ENCODE peak calls at places on chromosomes 6 and 20, in seven cellular contexts. P is transverse colon, Z is pancreas, B is uterus, Y is fibroblast of lung, D is mammary epithelial cell, K is cardiac muscle cell. J is an unnamed sample.

GRCh38 chr20:24389686-24390085 is 79.7 kb upstream of the SYNDIG1 start:
- DNase-seq in P (no peak), Z (no peak), D (no peak), Y (no peak), B (no peak), K (no peak), J (no peak)

GRCh38 chr6:108742041-108742440 is 106.2 kb upstream of the ARMC2 start:
- DNase-seq in Z (no peak), P (no peak), D (no peak), B (no peak), K (no peak), Y (no peak), J (no peak)

GRCh38 chr6:164478426-164478825 is 831.0 kb downstream of the C6orf118 start:
- DNase-seq in D (no peak), Y (no peak), B (no peak), P (no peak), K (no peak), Z (no peak), J (no peak)

GRCh38 chr20:32980131-32980941 is 23.9 kb downstream of the SUN5 start:
- DNase-seq in Z (no peak), B (no peak), P (no peak), Y (peak; percentile 4), K (no peak), D (no peak), J (no peak)

GRCh38 chr6:14792118-14792955 is 453.5 kb upstream of the JARID2 start:
- DNase-seq in P (no peak), Y (no peak), K (no peak), D (no peak), B (no peak), Z (no peak), J (no peak)

GRCh38 chr6:135329851-135330803 is 149.0 kb downstream of the MYB start:
- DNase-seq in D (no peak), Y (peak; percentile 41), K (no peak), P (no peak), Z (no peak), B (no peak), J (no peak)

GRCh38 chr6:135251964-135252429 is 70.9 kb downstream of the MYB start:
- DNase-seq in B (no peak), Z (no peak), P (peak; percentile 18), D (no peak), Y (peak; percentile 63), K (no peak), J (no peak)

GRCh38 chr6:15246217-15247211 is 645 bp downstream of the JARID2 start:
- DNase-seq in K (no peak), B (no peak), Z (no peak), D (peak; percentile 8), Y (no peak), P (no peak), J (no peak)

GRCh38 chr6:24325978-24326377 is 31.9 kb downstream of the DCDC2 start:
- DNase-seq in K (no peak), Y (no peak), P (no peak), Z (no peak), D (no peak), B (no peak), J (no peak)

GRCh38 chr6:3330199-3330598 is 71.5 kb downstream of the PSMG4 start:
- DNase-seq in Y (no peak), Z (no peak), P (no peak), B (no peak), K (no peak), D (no peak), J (no peak)

GRCh38 chr6:139973602-139974373 is 599.3 kb upstream of the CITED2 start:
- DNase-seq in Y (peak; percentile 96), D (no peak), B (no peak), P (no peak), Z (no peak), K (peak; percentile 42), J (no peak)

GRCh38 chr6:167448378-167448777 is 123.5 kb downstream of the TTLL2 start:
- DNase-seq in Z (no peak), K (no peak), P (no peak), Y (no peak), B (no peak), D (no peak), J (no peak)

GRCh38 chr20:3000852-3001523 is 42.4 kb upstream of the GNRH2 start:
- DNase-seq in P (no peak), Y (peak; percentile 53), K (peak; percentile 37), B (no peak), Z (no peak), D (peak; percentile 20), J (no peak)

GRCh38 chr6:11042750-11043551 is 1.2 kb downstream of the ELOVL2 start:
- DNase-seq in D (no peak), B (no peak), Z (no peak), Y (peak; percentile 33), P (no peak), K (no peak), J (no peak)

GRCh38 chr6:157510329-157511188 is 129.6 kb downstream of the ZDHHC14 start:
- DNase-seq in P (no peak), Y (no peak), Z (no peak), B (no peak), D (no peak), K (no peak), J (no peak)

GRCh38 chr20:60253471-60253870 is 295.2 kb downstream of the CDH26 start:
- DNase-seq in Z (no peak), D (no peak), Y (no peak), K (no peak), B (no peak), P (no peak), J (no peak)

GRCh38 chr6:114068119-114068518 is 97.2 kb upstream of the HDAC2 start:
- DNase-seq in Z (no peak), K (no peak), D (no peak), Y (no peak), P (no peak), B (no peak), J (no peak)

GRCh38 chr20:44166477-44166876 is 20.5 kb downstream of the JPH2 start:
- DNase-seq in Z (no peak), D (no peak), Y (peak; percentile 76), K (peak; percentile 85), P (no peak), B (no peak), J (peak; percentile 83)

GRCh38 chr6:686528-686927 is 6.4 kb downstream of the EXOC2 start:
- DNase-seq in K (peak; percentile 8), P (no peak), D (no peak), Z (no peak), B (no peak), Y (no peak), J (no peak)

GRCh38 chr6:109059591-109060021 is 35.0 kb downstream of the SESN1 start:
- DNase-seq in Z (no peak), K (no peak), P (no peak), Y (peak; percentile 19), D (peak; percentile 48), B (no peak), J (no peak)

GRCh38 chr6:48476257-48476656 is 365.3 kb upstream of the PTCHD4 start:
- DNase-seq in D (peak; percentile 40), Y (peak; percentile 13), P (no peak), B (no peak), K (peak; percentile 47), Z (no peak), J (no peak)

GRCh38 chr6:148293181-148293995 is 49.2 kb upstream of the SASH1 start:
- DNase-seq in P (no peak), Z (peak; percentile 63), B (peak; percentile 30), D (no peak), Y (no peak), K (no peak), J (peak; percentile 55)

GRCh38 chr6:147559016-147559415 is 50.5 kb downstream of the SAMD5 start:
- DNase-seq in Y (peak; percentile 30), D (no peak), B (no peak), K (no peak), Z (no peak), P (peak; percentile 35), J (no peak)

GRCh38 chr6:144876689-144877088 is 591.6 kb downstream of the UTRN start:
- DNase-seq in K (no peak), Y (no peak), P (no peak), B (no peak), D (no peak), Z (no peak), J (no peak)

GRCh38 chr20:36439040-36439730 is 102.1 kb upstream of the MYL9 start:
- DNase-seq in Z (peak; percentile 82), B (peak; percentile 48), Y (peak; percentile 25), D (peak; percentile 37), P (peak; percentile 69), K (peak; percentile 78), J (peak; percentile 87)
- H3K9me3 ChIP-seq in Z (no peaks in the 10 kb centered on the region), B (no peaks in the 10 kb centered on the region), Y (no peaks in the 10 kb centered on the region), D (no peaks in the 10 kb centered on the region), P (no peaks in the 10 kb centered on the region), K (no peaks in the 10 kb centered on the region), J (no peaks in the 10 kb centered on the region)

DNA sequence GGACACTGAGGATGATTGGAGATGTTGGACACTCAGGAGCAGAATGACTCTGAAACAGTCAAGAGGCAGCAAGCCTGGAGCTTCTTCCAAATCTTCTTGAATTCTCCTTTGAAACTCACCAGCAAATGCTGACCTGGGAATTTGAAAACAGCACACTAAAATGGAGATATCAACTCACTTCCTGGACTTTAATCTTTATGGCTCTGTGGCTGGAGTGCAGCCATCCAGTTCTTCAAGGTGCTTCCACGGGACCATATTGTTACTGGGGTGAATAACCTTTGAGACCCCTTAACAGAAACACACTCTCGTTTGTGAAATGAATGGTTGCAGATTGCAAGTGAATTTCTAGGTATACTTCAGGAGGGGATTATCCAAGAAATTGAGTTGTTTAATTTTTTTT is 34.0 kb upstream of the TIAM2 start:
- DNase-seq in P (peak; percentile 63), Y (no peak), B (no peak), K (no peak), Z (no peak), D (no peak), J (no peak)
- H3K27ac ChIP-seq in P (peak overlapping the region; percentile 65), Y (no peak overlapping the region), B (no peak overlapping the region), K (no peak overlapping the region), Z (no peak overlapping the region), D (no peak overlapping the region), J (no peak overlapping the region)

GRCh38 chr20:51089840-51090239 is 66.9 kb upstream of the KCNG1 start:
- DNase-seq in D (no peak), Y (no peak), P (no peak), Z (no peak), K (no peak), B (no peak), J (no peak)
- H3K27me3 ChIP-seq in D (peaks cover 5% of the 10 kb centered on the region), Y (peaks cover 27% of the 10 kb centered on the region), P (peaks cover 41% of the 10 kb centered on the region), Z (no peaks in the 10 kb centered on the region), K (no peaks in the 10 kb centered on the region), B (peaks cover 11% of the 10 kb centered on the region), J (no peaks in the 10 kb centered on the region)

DNA sequence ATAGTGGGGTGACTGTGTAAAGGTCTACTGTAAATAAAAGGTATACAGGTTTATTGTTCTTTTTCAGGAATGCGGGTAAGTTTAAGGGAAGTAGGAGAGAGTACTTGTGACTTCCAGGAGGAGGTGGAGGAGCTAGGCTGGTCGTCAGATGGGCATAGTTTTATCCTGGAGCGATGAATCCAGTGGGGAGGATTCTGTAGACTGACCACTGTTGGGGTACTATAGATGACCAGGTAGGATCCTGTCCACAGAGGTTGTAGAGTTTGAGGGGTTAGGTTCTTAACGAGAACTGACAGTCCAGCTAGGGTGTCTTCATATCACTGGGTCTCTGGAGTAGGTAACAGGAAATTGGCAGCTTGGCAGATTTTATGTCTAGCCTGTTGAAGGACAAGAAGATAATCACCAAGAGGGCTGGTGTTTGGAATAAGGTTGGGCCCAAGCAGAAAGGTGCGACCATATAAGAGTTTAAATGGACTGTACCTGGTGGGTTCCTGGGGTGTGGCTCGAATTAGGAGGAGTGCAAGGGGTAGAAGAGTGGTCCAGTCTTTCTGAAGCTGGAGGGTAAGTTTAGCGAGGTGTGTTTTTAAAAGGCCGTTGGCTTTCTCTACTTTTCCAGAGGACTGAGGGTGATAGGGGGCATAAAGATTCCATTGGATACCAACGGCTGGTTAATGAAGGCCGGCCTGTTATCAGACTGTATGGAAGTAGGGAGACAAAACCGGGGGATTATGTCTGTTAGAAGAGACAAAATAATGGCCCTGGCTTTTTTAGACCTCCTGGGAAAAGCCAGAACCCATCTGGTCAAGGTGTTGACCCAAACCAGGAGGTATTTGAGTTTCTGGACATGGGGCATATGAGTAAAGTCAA is 751.3 kb upstream of the ADGRB3 start:
- DNase-seq in B (no peak), Y (no peak), P (no peak), D (no peak), Z (no peak), K (no peak), J (no peak)
- H3K9me3 ChIP-seq in B (no peaks in the 10 kb centered on the region), Y (no peaks in the 10 kb centered on the region), P (peaks cover 3% of the 10 kb centered on the region), D (peaks cover 30% of the 10 kb centered on the region), Z (no peaks in the 10 kb centered on the region), K (no peaks in the 10 kb centered on the region), J (no peaks in the 10 kb centered on the region)